ENCODE peak calls at places on chromosomes 4 and X, in eight cellular contexts. M is HCT116; C is WERI-Rb-1; A is AG09319; B is heart left ventricle; U is CD4-positive, alpha-beta T cell; Y is glutamatergic neuron; K is OCI-LY7. X is an unnamed sample.

GRCh38 chrX:50436797-50437196 is 33.8 kb downstream of the DGKK start:
- DNase-seq in C (no peak), K (no peak), A (no peak), Y (no peak), B (no peak), M (no peak), U (no peak), X (no peak)

GRCh38 chr4:128228021-128228571 is 59.5 kb downstream of the PGRMC2 start:
- DNase-seq in C (peak; percentile 72), U (no peak), A (no peak), B (no peak), K (no peak), Y (no peak), M (no peak), X (peak; percentile 3)

GRCh38 chrX:131288738-131289511 is at the start of gene IGSF1:
- DNase-seq in Y (peak; percentile 40), C (no peak), K (no peak), M (no peak), U (no peak), B (no peak), A (no peak), X (peak; percentile 70)

GRCh38 chrX:63713510-63713909 is 71.5 kb downstream of the ARHGEF9 start:
- DNase-seq in B (peak; percentile 24), K (no peak), U (no peak), A (no peak), Y (no peak), M (no peak), C (no peak), X (no peak)

GRCh38 chr4:18042754-18043153 is 21.2 kb upstream of the LCORL start:
- DNase-seq in B (no peak), U (no peak), C (no peak), Y (no peak), K (no peak), A (no peak), M (peak; percentile 19), X (no peak)

GRCh38 chr4:188113156-188113555 is 3.8 kb upstream of the TRIML2 start:
- DNase-seq in A (no peak), Y (no peak), U (no peak), B (no peak), K (no peak), C (no peak), M (no peak), X (no peak)

GRCh38 chrX:130176942-130177341 is 5.2 kb downstream of the RAB33A start:
- DNase-seq in A (no peak), B (no peak), U (no peak), M (no peak), C (no peak), Y (no peak), K (no peak), X (no peak)

GRCh38 chrX:17537652-17538301 is 162.8 kb downstream of the NHS start:
- DNase-seq in B (no peak), C (no peak), M (no peak), Y (no peak), K (no peak), U (no peak), A (no peak), X (no peak)

GRCh38 chr4:163590609-163591264 is 96.2 kb downstream of the TMA16 start:
- DNase-seq in A (no peak), Y (no peak), B (no peak), M (no peak), U (no peak), C (no peak), K (peak; percentile 16), X (no peak)

GRCh38 chr4:158824425-158825274 is 55.8 kb downstream of the FNIP2 start:
- DNase-seq in K (no peak), A (no peak), U (no peak), Y (no peak), B (no peak), M (no peak), C (no peak), X (no peak)

GRCh38 chr4:8110071-8110986 is 48.3 kb downstream of the ABLIM2 start:
- DNase-seq in M (no peak), A (no peak), Y (peak; percentile 77), B (no peak), K (peak; percentile 41), U (no peak), C (peak; percentile 48), X (peak; percentile 60)
- TF ChIP-seq CTCF in M (no peak), A (no peak), Y (peak; percentile 33), B (peak; percentile 17), K (peak; percentile 55), U (no peak), C (peak; percentile 61), X (peak; percentile 51)

GRCh38 chr4:57148177-57148576 is 38.0 kb upstream of the IGFBP7 start:
- DNase-seq in U (no peak), C (no peak), A (no peak), M (no peak), B (no peak), Y (no peak), K (no peak), X (no peak)
- TF ChIP-seq CTCF in U (no peak), C (no peak), A (no peak), M (no peak), B (no peak), Y (no peak), K (no peak), X (no peak)

DNA sequence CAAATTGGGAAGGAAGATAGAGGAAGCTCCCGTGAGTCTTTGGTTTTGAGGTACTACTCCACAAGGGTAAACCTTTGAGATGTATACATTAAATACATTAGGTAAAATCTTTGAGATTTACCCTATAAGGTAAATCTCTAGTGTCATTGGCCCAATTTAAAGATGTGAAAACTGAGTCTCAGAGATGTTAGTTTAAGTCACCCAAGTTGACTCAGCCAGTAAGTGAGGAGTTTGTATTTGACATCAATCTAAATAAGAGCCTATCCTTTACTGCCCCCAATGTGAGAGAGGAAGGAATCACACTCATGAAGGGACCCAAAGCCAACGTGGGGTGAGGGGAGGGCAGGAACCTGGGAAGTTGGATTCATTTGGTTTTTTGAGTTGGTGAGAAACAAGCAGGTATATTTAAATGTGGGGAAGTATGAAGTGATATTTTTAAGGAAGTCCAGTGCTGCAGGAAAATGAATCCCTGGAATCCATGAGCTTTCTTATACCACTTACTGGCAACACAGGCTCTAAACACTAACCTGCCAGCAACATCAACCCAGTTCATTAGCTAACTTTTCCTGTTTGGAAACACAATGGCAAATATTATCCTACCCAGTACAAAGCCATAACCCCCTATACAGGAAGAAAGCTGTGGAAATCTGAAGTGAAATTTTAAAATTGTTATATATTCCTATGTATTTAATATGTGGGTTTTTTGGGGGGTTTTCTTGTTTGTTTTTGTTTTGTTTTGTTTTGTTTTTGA is 55.3 kb downstream of the PALLD start:
- DNase-seq in C (no peak), U (no peak), B (no peak), M (peak; percentile 59), A (no peak), Y (no peak), K (no peak), X (no peak)
- TF ChIP-seq CTCF in C (peak; percentile 39), U (no peak), B (no peak), M (peak; percentile 48), A (no peak), Y (no peak), K (no peak), X (no peak)

GRCh38 chr4:26400140-26400539 is 79.3 kb downstream of the RBPJ start:
- DNase-seq in K (no peak), Y (no peak), U (no peak), C (no peak), M (no peak), B (no peak), A (no peak), X (no peak)
- TF ChIP-seq CTCF in K (peak; percentile 35), Y (no peak), U (no peak), C (no peak), M (no peak), B (no peak), A (no peak), X (no peak)

DNA sequence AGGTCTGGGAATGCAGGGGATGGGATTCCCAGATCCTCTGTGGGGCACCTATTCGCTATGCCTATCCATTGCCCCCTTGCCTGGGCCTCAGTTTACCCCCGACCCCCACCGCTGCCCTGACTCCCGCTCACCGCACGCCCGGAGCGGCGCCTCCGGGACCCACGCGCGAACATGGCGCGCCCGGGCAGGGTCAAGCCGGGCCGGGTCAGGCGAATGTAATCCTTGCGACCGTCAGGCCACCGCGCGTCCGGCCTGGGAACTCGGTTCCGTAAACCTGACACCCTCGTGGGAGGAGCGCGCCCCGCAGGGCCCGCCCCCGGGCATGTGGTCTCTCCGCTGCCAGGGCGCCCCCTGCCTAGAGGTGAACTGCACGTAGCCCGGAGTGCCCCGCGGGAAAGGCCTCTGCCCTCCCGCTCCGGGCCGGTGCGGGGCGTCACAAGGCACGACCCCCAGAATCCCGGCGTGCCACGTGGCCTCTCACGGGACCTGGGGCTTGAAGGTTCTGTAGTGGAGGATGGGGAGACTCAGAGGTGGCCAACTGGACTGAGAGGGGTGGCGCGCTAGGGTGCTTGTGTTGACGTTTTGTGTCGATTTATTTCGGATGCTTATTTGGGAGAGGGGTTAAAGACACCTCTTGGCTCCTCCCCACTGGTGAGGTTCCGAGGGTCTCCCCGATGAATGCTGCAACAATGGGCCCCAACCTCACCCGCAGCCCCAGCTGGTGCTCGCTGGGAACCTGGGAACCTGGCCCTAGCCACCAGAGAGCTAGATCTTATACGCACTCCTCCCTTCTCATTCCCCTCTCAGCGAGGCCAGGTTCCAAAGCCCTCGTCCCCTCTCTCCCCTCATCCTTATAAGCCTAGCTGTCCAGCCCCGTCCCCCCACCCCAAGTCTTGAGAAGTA is at the start of gene PRICKLE3:
- DNase-seq in C (peak; percentile 83), Y (peak; percentile 63), M (no peak), K (peak; percentile 87), A (no peak), B (peak; percentile 86), U (peak; percentile 50), X (peak; percentile 80)
- TF ChIP-seq CTCF in C (peak; percentile 52), Y (peak; percentile 10), M (peak; percentile 41), K (peak; percentile 72), A (peak; percentile 23), B (peak; percentile 48), U (peak; percentile 31), X (no peak)

GRCh38 chr4:2712261-2712842 is 43.8 kb downstream of the TNIP2 start:
- DNase-seq in C (no peak), A (no peak), K (peak; percentile 44), B (no peak), M (peak; percentile 22), Y (peak; percentile 53), U (no peak), X (no peak)
- TF ChIP-seq CTCF in C (peak; percentile 53), A (no peak), K (peak; percentile 68), B (no peak), M (peak; percentile 56), Y (peak; percentile 67), U (no peak), X (no peak)